ENCODE peak calls at places on chromosomes 13 and 19, in five cellular contexts. U is ELF-1; W is CD8-positive, alpha-beta T cell; T is EL; C is nucleus accumbens. S is an unnamed sample.

GRCh38 chr13:110592670-110593069 is 22.7 kb upstream of the NAXD start:
- DNase-seq in U (no peak), W (no peak), T (no peak), C (no peak), S (no peak)

GRCh38 chr13:107459430-107459829 is 755.9 kb downstream of the LIG4 start:
- DNase-seq in U (no peak), W (no peak), T (no peak), C (no peak), S (peak; percentile 94)

GRCh38 chr19:11142528-11143171 is 12.9 kb downstream of the SPC24 start:
- DNase-seq in U (peak; percentile 87), W (no peak), T (peak; percentile 96), C (peak; percentile 35), S (peak; percentile 83)

GRCh38 chr13:98461525-98462240 is 115.2 kb downstream of the STK24 start:
- DNase-seq in U (no peak), W (no peak), T (no peak), C (no peak), S (no peak)

GRCh38 chr13:22927008-22927393 is 253.8 kb upstream of the SGCG start:
- DNase-seq in U (no peak), W (no peak), T (no peak), C (no peak), S (no peak)

GRCh38 chr19:6738726-6739389 is 622 bp upstream of the TRIP10 start:
- DNase-seq in U (peak; percentile 93), W (no peak), T (no peak), C (no peak), S (peak; percentile 10)

GRCh38 chr19:5966215-5966614 is 11.7 kb downstream of the RANBP3 start:
- DNase-seq in U (peak; percentile 65), W (no peak), T (no peak), C (no peak), S (peak; percentile 71)

GRCh38 chr19:12773571-12773970 is 1.8 kb downstream of the HOOK2 start:
- DNase-seq in U (no peak), W (no peak), T (peak; percentile 56), C (no peak), S (no peak)

GRCh38 chr13:91506759-91507158 is 108.3 kb downstream of the GPC5 start:
- DNase-seq in U (no peak), W (no peak), T (no peak), C (no peak), S (no peak)

GRCh38 chr19:38596057-38596981 is 21.4 kb downstream of the MAP4K1 start:
- DNase-seq in U (peak; percentile 99), W (no peak), T (peak; percentile 18), C (no peak), S (no peak)

GRCh38 chr13:73593199-73593765 is 534.5 kb downstream of the KLF5 start:
- DNase-seq in U (no peak), W (no peak), T (no peak), C (no peak), S (no peak)

GRCh38 chr19:51467864-51468544 is 9.8 kb upstream of the SIGLEC8 start:
- DNase-seq in U (no peak), W (no peak), T (no peak), C (no peak), S (no peak)

GRCh38 chr13:44238011-44238421 is 135.6 kb upstream of the SERP2 start:
- DNase-seq in U (no peak), W (no peak), T (no peak), C (no peak), S (peak; percentile 36)

GRCh38 chr13:37966266-37966665 is 96.7 kb upstream of the TRPC4 start:
- DNase-seq in U (no peak), W (no peak), T (peak; percentile 27), C (no peak), S (no peak)

GRCh38 chr19:50780753-50781480 is 9.3 kb upstream of the ACP4 start:
- DNase-seq in U (peak; percentile 83), W (no peak), T (no peak), C (no peak), S (no peak)

GRCh38 chr13:111951982-111952565 is 114.9 kb upstream of the SOX1 start:
- DNase-seq in U (no peak), W (no peak), T (no peak), C (no peak), S (no peak)

GRCh38 chr13:80473695-80474094 is 132.8 kb upstream of the SPRY2 start:
- DNase-seq in U (no peak), W (no peak), T (peak; percentile 8), C (no peak), S (peak; percentile 24)

S was measured in astrocyte.